ENCODE peak calls at places on chromosome 15, in eight cellular contexts. G is cardiac fibroblast; H is CD8-positive, alpha-beta memory T cell; M is G401; Z is substantia nigra; N is HEK293T; C is GM13976; J is fibroblast of the conjunctiva. Y is an unnamed sample.

GRCh38 chr15:88391006-88391405 is 76.2 kb downstream of the MRPL46 start:
- DNase-seq in Z (no peak), C (no peak), H (no peak), M (no peak), J (no peak), G (no peak), N (no peak), Y (no peak)

GRCh38 chr15:55774113-55774970 is 31.4 kb upstream of the PRTG start:
- DNase-seq in N (peak), M (peak), G (peak), C (peak), H (no peak), J (no peak), Z (no peak), Y (no peak)

GRCh38 chr15:67340630-67341029 is 86.0 kb downstream of the IQCH start:
- DNase-seq in Z (no peak), J (no peak), M (no peak), N (no peak), H (no peak), C (no peak), G (no peak), Y (no peak)

GRCh38 chr15:75052972-75053747 is 29.8 kb downstream of the PPCDC start:
- DNase-seq in J (no peak), G (no peak), Z (no peak), N (no peak), C (no peak), M (no peak), H (no peak), Y (no peak)

GRCh38 chr15:68666120-68666811 is 87.5 kb downstream of the CORO2B start:
- DNase-seq in Z (no peak), M (peak), N (no peak), H (no peak), J (no peak), C (no peak), G (no peak), Y (no peak)

GRCh38 chr15:31571676-31572075 is 245.0 kb downstream of the KLF13 start:
- DNase-seq in M (no peak), G (no peak), Z (no peak), J (no peak), C (no peak), H (no peak), N (no peak), Y (no peak)

GRCh38 chr15:66290518-66290917 is 2.9 kb upstream of the DIS3L start:
- DNase-seq in J (no peak), H (no peak), M (no peak), C (no peak), G (no peak), Z (no peak), N (no peak), Y (no peak)

GRCh38 chr15:39488498-39488897 is 92.4 kb upstream of the THBS1 start:
- DNase-seq in N (no peak), G (peak), J (no peak), C (no peak), M (no peak), H (no peak), Z (no peak), Y (no peak)

GRCh38 chr15:92071030-92071644 is 217.6 kb downstream of the SLCO3A1 start:
- DNase-seq in J (no peak), M (no peak), Z (no peak), C (no peak), H (no peak), N (no peak), G (no peak), Y (no peak)

GRCh38 chr15:57251308-57251707 is 125.0 kb upstream of the CGNL1 start:
- DNase-seq in G (no peak), C (no peak), N (no peak), J (no peak), H (no peak), Z (no peak), M (no peak), Y (peak)

GRCh38 chr15:100842756-100843730 is 36.6 kb upstream of the ALDH1A3 start:
- DNase-seq in Z (no peak), H (no peak), M (no peak), N (no peak), G (peak), J (peak), C (no peak), Y (peak)

GRCh38 chr15:35019401-35020327 is 31.6 kb upstream of the ZNF770 start:
- DNase-seq in C (no peak), G (peak), Z (no peak), M (no peak), J (peak), N (no peak), H (no peak), Y (no peak)

GRCh38 chr15:81357178-81357686 is 16.8 kb downstream of the TMC3 start:
- DNase-seq in G (peak), M (no peak), C (no peak), N (peak), J (no peak), H (no peak), Z (no peak), Y (no peak)